ENCODE peak calls at places on chromosomes 3 and 15, in five cellular contexts. One of them, this sample, is unnamed.

GRCh38 chr3:170866499-170866898 is 3.5 kb downstream of the RPL22L1 start:
- DNase-seq in GM12878: no peak
- DNase-seq in A549: no peak
- DNase-seq in AG04450: no peak
- DNase-seq in NT2/D1: no peak
- DNase-seq in this sample: no peak

GRCh38 chr3:187291512-187292132 is at the start of gene MASP1:
- DNase-seq in GM12878: no peak
- DNase-seq in A549: no peak
- DNase-seq in AG04450: no peak
- DNase-seq in NT2/D1: peak; percentile 44
- DNase-seq in this sample: no peak

GRCh38 chr3:181629029-181629428 is 82.7 kb upstream of the SOX2 start:
- DNase-seq in GM12878: no peak
- DNase-seq in A549: no peak
- DNase-seq in AG04450: no peak
- DNase-seq in NT2/D1: no peak
- DNase-seq in this sample: no peak

GRCh38 chr3:161859870-161860450 is 363.4 kb downstream of the OTOL1 start:
- DNase-seq in GM12878: no peak
- DNase-seq in A549: no peak
- DNase-seq in AG04450: no peak
- DNase-seq in NT2/D1: no peak
- DNase-seq in this sample: no peak

GRCh38 chr3:153052096-153052460 is 109.9 kb upstream of the RAP2B start:
- DNase-seq in GM12878: no peak
- DNase-seq in A549: peak; percentile 83
- DNase-seq in AG04450: peak; percentile 69
- DNase-seq in NT2/D1: no peak
- DNase-seq in this sample: peak; percentile 22

GRCh38 chr15:70853855-70854668 is at the start of gene LARP6:
- DNase-seq in GM12878: no peak
- DNase-seq in A549: peak; percentile 52
- DNase-seq in AG04450: no peak
- DNase-seq in NT2/D1: peak; percentile 23
- DNase-seq in this sample: no peak

GRCh38 chr3:99686955-99687612 is 48.7 kb downstream of the COL8A1 start:
- DNase-seq in GM12878: no peak
- DNase-seq in A549: peak; percentile 53
- DNase-seq in AG04450: no peak
- DNase-seq in NT2/D1: peak; percentile 63
- DNase-seq in this sample: peak; percentile 23

GRCh38 chr3:10248984-10249748 is 907 bp downstream of the TATDN2 start:
- DNase-seq in GM12878: no peak
- DNase-seq in A549: peak; percentile 14
- DNase-seq in AG04450: no peak
- DNase-seq in NT2/D1: no peak
- DNase-seq in this sample: peak; percentile 47

GRCh38 chr3:57985176-57985976 is 22.8 kb upstream of the FLNB start:
- DNase-seq in GM12878: no peak
- DNase-seq in A549: no peak
- DNase-seq in AG04450: no peak
- DNase-seq in NT2/D1: no peak
- DNase-seq in this sample: no peak

DNA sequence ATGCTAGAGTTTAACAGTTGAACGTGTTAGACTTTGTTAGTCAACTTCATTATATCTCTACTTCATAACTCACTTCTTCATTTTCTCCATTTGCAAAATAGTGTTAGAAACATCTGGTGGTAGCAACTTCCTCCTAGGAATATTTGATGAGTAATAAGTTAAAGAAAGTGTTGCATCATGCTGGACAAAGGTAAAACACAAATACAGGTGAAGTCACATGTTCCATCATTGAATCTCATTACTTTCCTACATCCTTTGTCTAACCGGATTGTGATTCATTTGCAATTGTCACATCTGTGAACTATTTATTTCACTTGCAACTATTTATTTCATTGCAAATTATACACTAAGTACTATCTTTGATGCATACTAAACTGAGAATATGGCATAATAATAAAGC is 186.5 kb downstream of the TUSC7 start:
- DNase-seq in GM12878: no peak
- DNase-seq in A549: no peak
- DNase-seq in AG04450: no peak
- DNase-seq in NT2/D1: no peak
- DNase-seq in this sample: no peak
- H3K9me3 ChIP-seq in GM12878: no peaks in the 10 kb centered on the region
- H3K9me3 ChIP-seq in A549: no peaks in the 10 kb centered on the region
- H3K9me3 ChIP-seq in AG04450: no peaks in the 10 kb centered on the region
- H3K9me3 ChIP-seq in NT2/D1: no peaks in the 10 kb centered on the region
- H3K9me3 ChIP-seq in this sample: no peaks in the 10 kb centered on the region

GRCh38 chr15:29162411-29162810 is 107.2 kb downstream of the NSMCE3 start:
- DNase-seq in GM12878: no peak
- DNase-seq in A549: no peak
- DNase-seq in AG04450: no peak
- DNase-seq in NT2/D1: peak; percentile 3
- DNase-seq in this sample: no peak

GRCh38 chr15:29151111-29151857 is 118.3 kb downstream of the NSMCE3 start:
- DNase-seq in GM12878: no peak
- DNase-seq in A549: no peak
- DNase-seq in AG04450: no peak
- DNase-seq in NT2/D1: no peak
- DNase-seq in this sample: no peak

GRCh38 chr15:29159771-29160455 is 109.7 kb downstream of the NSMCE3 start:
- DNase-seq in GM12878: no peak
- DNase-seq in A549: no peak
- DNase-seq in AG04450: no peak
- DNase-seq in NT2/D1: no peak
- DNase-seq in this sample: no peak

GRCh38 chr15:29156521-29156920 is 113.1 kb downstream of the NSMCE3 start:
- DNase-seq in GM12878: no peak
- DNase-seq in A549: no peak
- DNase-seq in AG04450: no peak
- DNase-seq in NT2/D1: no peak
- DNase-seq in this sample: no peak
- H3K9me3 ChIP-seq in GM12878: no peaks in the 10 kb centered on the region
- H3K9me3 ChIP-seq in A549: peaks cover 11% of the 10 kb centered on the region
- H3K9me3 ChIP-seq in AG04450: peaks cover 15% of the 10 kb centered on the region
- H3K9me3 ChIP-seq in NT2/D1: peaks cover 25% of the 10 kb centered on the region
- H3K9me3 ChIP-seq in this sample: no peaks in the 10 kb centered on the region

DNA sequence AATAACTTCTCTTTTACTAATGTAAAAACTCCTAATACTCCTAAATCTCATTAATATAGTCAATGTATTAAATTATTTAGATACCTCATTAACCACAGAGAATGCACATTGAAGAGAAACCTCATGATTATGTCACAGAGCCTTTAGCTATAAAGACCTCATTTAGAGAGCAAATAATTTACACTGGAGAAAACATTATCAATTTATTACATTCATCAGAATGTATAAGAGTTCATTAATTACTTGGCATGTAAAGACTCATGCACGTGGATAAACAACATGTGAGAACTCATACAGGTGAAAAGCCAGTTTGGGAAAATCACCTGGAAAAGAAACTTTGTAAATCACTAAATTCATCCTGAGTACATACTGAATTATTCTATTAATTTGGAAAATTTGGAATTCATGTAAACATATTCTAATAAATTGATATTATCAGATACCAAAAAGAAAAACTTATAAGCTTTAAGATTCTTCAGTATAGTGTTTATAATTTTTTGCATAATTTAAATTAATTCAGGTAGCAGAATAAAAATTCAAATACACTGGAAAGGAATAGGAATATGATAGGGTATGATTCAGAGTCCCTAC is 22.9 kb upstream of the WNT7A start:
- DNase-seq in GM12878: no peak
- DNase-seq in A549: no peak
- DNase-seq in AG04450: no peak
- DNase-seq in NT2/D1: no peak
- DNase-seq in this sample: no peak
- H3K9me3 ChIP-seq in GM12878: peaks cover 5% of the 10 kb centered on the region
- H3K9me3 ChIP-seq in A549: peaks cover 73% of the 10 kb centered on the region
- H3K9me3 ChIP-seq in AG04450: peaks cover 13% of the 10 kb centered on the region
- H3K9me3 ChIP-seq in NT2/D1: peaks cover 92% of the 10 kb centered on the region
- H3K9me3 ChIP-seq in this sample: peaks cover 3% of the 10 kb centered on the region

GRCh38 chr15:97052526-97052925 is 722.0 kb downstream of the NR2F2 start:
- DNase-seq in GM12878: no peak
- DNase-seq in A549: no peak
- DNase-seq in AG04450: no peak
- DNase-seq in NT2/D1: no peak
- DNase-seq in this sample: no peak
- H3K9me3 ChIP-seq in GM12878: no peaks in the 10 kb centered on the region
- H3K9me3 ChIP-seq in A549: peaks cover 12% of the 10 kb centered on the region
- H3K9me3 ChIP-seq in AG04450: peaks cover 7% of the 10 kb centered on the region
- H3K9me3 ChIP-seq in NT2/D1: no peaks in the 10 kb centered on the region
- H3K9me3 ChIP-seq in this sample: no peaks in the 10 kb centered on the region

GRCh38 chr3:31145062-31145461 is 250.6 kb upstream of the GADL1 start:
- DNase-seq in GM12878: no peak
- DNase-seq in A549: no peak
- DNase-seq in AG04450: no peak
- DNase-seq in NT2/D1: no peak
- DNase-seq in this sample: no peak

GRCh38 chr3:31142139-31142538 is 247.7 kb upstream of the GADL1 start:
- DNase-seq in GM12878: no peak
- DNase-seq in A549: no peak
- DNase-seq in AG04450: no peak
- DNase-seq in NT2/D1: no peak
- DNase-seq in this sample: no peak

GRCh38 chr3:31142543-31142942 is 248.1 kb upstream of the GADL1 start:
- DNase-seq in GM12878: no peak
- DNase-seq in A549: no peak
- DNase-seq in AG04450: no peak
- DNase-seq in NT2/D1: no peak
- DNase-seq in this sample: no peak

GRCh38 chr3:31147550-31147949 is 253.1 kb upstream of the GADL1 start:
- DNase-seq in GM12878: no peak
- DNase-seq in A549: no peak
- DNase-seq in AG04450: no peak
- DNase-seq in NT2/D1: no peak
- DNase-seq in this sample: no peak
- H3K9me3 ChIP-seq in GM12878: peaks cover 8% of the 10 kb centered on the region
- H3K9me3 ChIP-seq in A549: peaks cover 13% of the 10 kb centered on the region
- H3K9me3 ChIP-seq in AG04450: peaks cover 6% of the 10 kb centered on the region
- H3K9me3 ChIP-seq in NT2/D1: peaks cover 11% of the 10 kb centered on the region
- H3K9me3 ChIP-seq in this sample: no peaks in the 10 kb centered on the region

DNA sequence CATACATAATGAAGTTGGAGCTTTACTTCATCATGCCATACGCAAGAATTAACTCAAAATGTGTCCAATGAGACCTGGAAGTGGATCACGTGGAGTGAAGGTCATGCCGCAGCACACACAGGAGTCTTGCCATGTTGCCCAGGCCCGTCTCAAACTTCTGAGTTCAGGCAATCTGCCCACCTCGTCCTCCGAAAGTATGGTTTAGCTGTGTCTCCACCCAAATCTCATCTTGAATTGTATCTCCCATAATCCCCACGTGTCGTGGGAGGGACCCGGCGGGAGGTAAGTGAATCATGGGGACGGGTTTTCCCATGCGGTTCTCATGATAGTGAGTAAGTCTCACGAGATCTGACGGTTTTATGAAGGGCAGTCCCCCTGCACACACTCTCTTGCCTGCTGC is 25.7 kb downstream of the SPCS1 start:
- DNase-seq in GM12878: no peak
- DNase-seq in A549: no peak
- DNase-seq in AG04450: no peak
- DNase-seq in NT2/D1: no peak
- DNase-seq in this sample: no peak
- H3K9me3 ChIP-seq in GM12878: peaks cover 18% of the 10 kb centered on the region
- H3K9me3 ChIP-seq in A549: peaks cover 6% of the 10 kb centered on the region
- H3K9me3 ChIP-seq in AG04450: peaks cover 14% of the 10 kb centered on the region
- H3K9me3 ChIP-seq in NT2/D1: peaks cover 38% of the 10 kb centered on the region
- H3K9me3 ChIP-seq in this sample: no peaks in the 10 kb centered on the region

DNA sequence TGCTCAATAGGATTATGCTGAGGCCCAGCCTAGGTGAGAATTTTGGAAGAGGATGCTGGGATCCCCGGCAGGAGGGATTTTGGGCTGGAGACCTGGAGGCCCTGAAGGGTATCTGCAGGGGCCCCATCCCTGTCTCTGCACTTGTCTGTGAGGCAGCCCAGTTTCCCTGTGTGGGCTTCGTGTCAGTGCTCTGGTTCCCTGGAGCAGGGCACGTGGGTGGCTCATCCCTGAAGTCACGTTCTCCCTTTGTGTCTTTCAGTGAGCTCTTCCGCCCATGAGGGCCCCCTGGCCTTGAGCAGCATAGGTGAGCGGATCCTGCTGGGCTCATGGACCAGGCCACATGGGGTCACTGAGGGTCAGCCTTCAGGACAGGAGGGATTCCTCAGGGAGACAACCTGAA is 217.9 kb downstream of the SNRPN start:
- DNase-seq in GM12878: no peak
- DNase-seq in A549: no peak
- DNase-seq in AG04450: no peak
- DNase-seq in NT2/D1: no peak
- DNase-seq in this sample: no peak
- H3K9me3 ChIP-seq in GM12878: no peaks in the 10 kb centered on the region
- H3K9me3 ChIP-seq in A549: no peaks in the 10 kb centered on the region
- H3K9me3 ChIP-seq in AG04450: peaks cover 79% of the 10 kb centered on the region
- H3K9me3 ChIP-seq in NT2/D1: peaks cover 37% of the 10 kb centered on the region
- H3K9me3 ChIP-seq in this sample: peaks cover 10% of the 10 kb centered on the region

GRCh38 chr3:196763179-196763578 is 23.5 kb downstream of the PAK2 start:
- DNase-seq in GM12878: no peak
- DNase-seq in A549: no peak
- DNase-seq in AG04450: no peak
- DNase-seq in NT2/D1: no peak
- DNase-seq in this sample: no peak
- H3K9me3 ChIP-seq in GM12878: peaks cover 3% of the 10 kb centered on the region
- H3K9me3 ChIP-seq in A549: no peaks in the 10 kb centered on the region
- H3K9me3 ChIP-seq in AG04450: no peaks in the 10 kb centered on the region
- H3K9me3 ChIP-seq in NT2/D1: peaks cover 19% of the 10 kb centered on the region
- H3K9me3 ChIP-seq in this sample: no peaks in the 10 kb centered on the region

This sample was measured in small intestine.